ENCODE peak calls at places on chromosomes 6 and 20, in six cellular contexts. H is GM12878, M is HepG2, P is A549, S is K562, D is upper lobe of left lung. N is an unnamed sample. For H3K4me1, the result is how much of the 10 kb centered on the place peaks cover.

GRCh38 chr6:138682722-138683521 is 90.6 kb upstream of the CCDC28A start:
- ATAC-seq in M (no peak), P (no peak), D (peak), H (no peak), S (peak), N (peak)

GRCh38 chr6:38162493-38163185 is 343.1 kb downstream of the ZFAND3 start:
- ATAC-seq in P (no peak), H (peak), D (no peak), S (no peak), M (peak), N (no peak)

GRCh38 chr6:161370882-161371281 is 97.0 kb upstream of the AGPAT4 start:
- ATAC-seq in P (peak), H (peak), M (peak), D (no peak), S (peak), N (no peak)

GRCh38 chr20:31475032-31475431 is at the start of the genes DEFB124 and REM1:
- ATAC-seq in S (peak), P (no peak), M (peak), H (no peak), D (peak), N (peak)

GRCh38 chr20:17605131-17605660 is 35.3 kb downstream of the DSTN start:
- ATAC-seq in H (no peak), P (peak), M (peak), D (peak), S (no peak), N (no peak)

GRCh38 chr6:26327450-26328264 is 37.3 kb upstream of the BTN3A2 start:
- ATAC-seq in H (peak), M (peak), S (peak), D (no peak), P (peak), N (no peak)

GRCh38 chr20:45523833-45524232 is 8.4 kb upstream of the SPINT3 start:
- ATAC-seq in S (no peak), P (no peak), H (no peak), M (no peak), D (no peak), N (no peak)

GRCh38 chr6:52106994-52107393 is 19.6 kb upstream of the PKHD1 start:
- ATAC-seq in H (no peak), S (no peak), D (no peak), P (no peak), M (no peak), N (no peak)

GRCh38 chr6:69813508-69813907 is 16.7 kb upstream of the LMBRD1 start:
- ATAC-seq in S (peak), M (no peak), H (peak), D (no peak), P (no peak), N (no peak)

GRCh38 chr20:32035398-32035852 is 16.6 kb upstream of the HCK start:
- ATAC-seq in S (no peak), D (no peak), H (peak), P (no peak), M (no peak), N (no peak)

GRCh38 chr6:33118525-33119123 is 42.8 kb downstream of the HLA-DPB1 start:
- ATAC-seq in D (no peak), P (no peak), H (peak), S (peak), M (no peak), N (no peak)

GRCh38 chr20:840858-841567 is 7.5 kb downstream of the FAM110A start:
- ATAC-seq in M (peak), H (no peak), S (no peak), D (no peak), P (peak), N (no peak)

GRCh38 chr6:107354470-107354869 is 104.9 kb downstream of the PDSS2 start:
- ATAC-seq in D (no peak), M (no peak), P (no peak), H (no peak), S (no peak), N (no peak)

GRCh38 chr20:3039426-3039825 is 4.0 kb upstream of the GNRH2 start:
- ATAC-seq in P (no peak), D (no peak), S (no peak), M (no peak), H (no peak), N (no peak)

GRCh38 chr20:48489046-48489463 is 338.7 kb downstream of the PREX1 start:
- ATAC-seq in S (no peak), P (no peak), H (peak), D (no peak), M (no peak), N (no peak)

GRCh38 chr20:38700146-38700545 is 24.1 kb upstream of the SLC32A1 start:
- ATAC-seq in P (no peak), H (no peak), D (no peak), S (no peak), M (no peak), N (no peak)

GRCh38 chr6:149809798-149810197 is 54.4 kb downstream of the LRP11 start:
- ATAC-seq in P (no peak), H (no peak), S (no peak), M (no peak), D (no peak), N (no peak)

GRCh38 chr20:56769971-56770570 is 141.0 kb downstream of the TFAP2C start:
- ATAC-seq in S (no peak), P (no peak), D (no peak), H (no peak), M (no peak), N (no peak)

GRCh38 chr6:169092375-169092774 is 161.3 kb downstream of the THBS2 start:
- ATAC-seq in S (no peak), D (no peak), P (no peak), H (no peak), M (no peak), N (no peak)

GRCh38 chr6:36793296-36793912 is 45.8 kb downstream of the CPNE5 start:
- ATAC-seq in D (no peak), H (peak), S (no peak), M (no peak), P (no peak), N (no peak)
- H3K4me3 ChIP-seq in D (no peak), H (no peak), S (no peak), M (no peak), P (no peak), N (no peak)

GRCh38 chr20:5863040-5863811 is 87.1 kb downstream of the TRMT6 start:
- ATAC-seq in M (no peak), P (no peak), S (no peak), H (no peak), D (peak), N (peak)

GRCh38 chr20:5864428-5864827 is 85.9 kb downstream of the TRMT6 start:
- ATAC-seq in D (no peak), M (peak), S (no peak), P (no peak), H (no peak), N (no peak)

GRCh38 chr20:5862703-5863039 is 87.7 kb downstream of the TRMT6 start:
- ATAC-seq in P (no peak), D (no peak), H (no peak), S (no peak), M (no peak), N (no peak)

GRCh38 chr20:5864873-5865582 is 85.3 kb downstream of the TRMT6 start:
- ATAC-seq in M (no peak), S (no peak), H (no peak), D (no peak), P (peak), N (no peak)

GRCh38 chr20:5865604-5866003 is 84.7 kb downstream of the TRMT6 start:
- ATAC-seq in D (no peak), H (no peak), P (no peak), M (no peak), S (no peak), N (no peak)
- TF ChIP-seq EP300 in D (no peak), H (no peak), P (no peak), M (no peak), S (no peak), N (no peak)

DNA sequence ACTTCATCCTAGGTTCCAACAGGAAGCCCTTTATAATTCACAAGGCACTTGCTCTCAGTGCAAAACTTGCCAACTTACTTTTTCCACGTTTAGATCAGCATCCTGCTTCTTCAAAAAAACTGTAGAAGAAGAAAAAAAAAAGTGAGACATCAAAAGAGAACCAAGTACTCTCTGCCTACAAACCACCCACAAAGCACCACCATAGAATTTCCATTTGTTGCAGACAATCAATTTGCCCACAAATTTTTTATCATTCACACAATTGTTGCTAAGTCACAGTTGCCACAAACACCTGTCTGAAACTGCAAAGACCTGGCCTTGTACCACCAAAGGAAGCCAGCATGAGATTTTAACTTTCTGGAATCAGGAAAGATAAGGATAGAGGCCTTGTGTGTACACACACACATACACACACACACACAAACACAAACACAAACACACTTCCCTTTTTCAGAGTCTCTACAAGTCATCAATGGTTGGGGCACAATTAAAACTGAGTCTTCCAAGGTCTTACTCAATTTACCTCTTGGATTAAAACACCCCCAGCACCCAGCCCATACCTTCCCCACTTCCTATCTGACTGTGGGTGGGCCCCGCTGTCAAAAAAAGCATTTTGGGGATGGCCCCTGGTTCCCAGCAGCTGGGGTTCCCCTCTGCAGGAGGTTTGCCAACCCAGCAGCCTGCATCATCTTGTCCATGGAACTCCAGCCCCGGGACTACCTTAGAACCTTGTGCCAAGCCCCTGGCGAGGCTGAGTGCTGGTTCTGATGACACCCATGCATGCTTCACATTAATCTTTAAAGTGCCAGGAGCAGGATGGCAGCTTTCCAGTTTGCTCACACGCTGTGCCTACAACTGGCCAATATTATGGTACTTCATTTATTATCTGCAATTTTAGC is 26.5 kb downstream of the FYN start:
- ATAC-seq in D (no peak), M (no peak), P (no peak), H (no peak), S (no peak), N (no peak)
- H3K4me1 ChIP-seq in D (under half), M (under half), P (under half), H (half or more), S (under half), N (under half)

GRCh38 chr6:28695671-28696537 is 170.2 kb downstream of the GPX5 start:
- ATAC-seq in H (no peak), M (no peak), S (no peak), P (peak), D (no peak), N (no peak)
- H3K4me3 ChIP-seq in H (no peak), M (no peak), S (no peak), P (peak), D (no peak), N (no peak)

GRCh38 chr6:3571836-3572235 is 115.0 kb upstream of the SLC22A23 start:
- ATAC-seq in M (no peak), S (no peak), D (no peak), H (no peak), P (no peak), N (no peak)
- TF ChIP-seq EP300 in M (no peak), S (no peak), D (no peak), H (no peak), P (no peak), N (no peak)

GRCh38 chr6:89999154-89999553 is 104.9 kb downstream of the GJA10 start:
- ATAC-seq in H (no peak), D (no peak), M (no peak), S (peak), P (no peak), N (no peak)
- H3K4me1 ChIP-seq in H (under half), D (under half), M (under half), S (under half), P (under half), N (under half)

GRCh38 chr20:47358052-47358671 is 1.7 kb upstream of the ZMYND8 start:
- ATAC-seq in H (no peak), M (no peak), P (no peak), S (no peak), D (no peak), N (no peak)
- H3K4me3 ChIP-seq in H (peak), M (peak), P (peak), S (peak), D (no peak), N (peak)

GRCh38 chr20:53975761-53976160 is 94.6 kb downstream of the BCAS1 start:
- ATAC-seq in M (peak), D (no peak), H (no peak), P (no peak), S (peak), N (no peak)
- TF ChIP-seq EP300 in M (no peak), D (no peak), H (no peak), P (no peak), S (no peak), N (no peak)